ENCODE peak calls at places on chromosomes 1 and 21, in ten cellular contexts. D, M, Q, G, R, Z, L, F, J and E are unnamed samples.

GRCh38 chr1:63124666-63125191 is 197.6 kb upstream of the FOXD3 start:
- DNase-seq in Q (no peak), L (no peak), R (no peak), J (no peak), D (no peak), F (no peak), Z (no peak), M (no peak), G (no peak), E (peak)

GRCh38 chr1:175824079-175824478 is 80.7 kb upstream of the TNR start:
- DNase-seq in L (no peak), G (peak), Q (no peak), F (peak), R (peak), J (no peak), M (no peak), Z (no peak), D (peak), E (no peak)

GRCh38 chr1:222000131-222000530 is 258.2 kb upstream of the DUSP10 start:
- DNase-seq in J (no peak), L (no peak), R (no peak), F (no peak), Z (no peak), G (no peak), Q (no peak), D (no peak), M (no peak), E (no peak)

GRCh38 chr1:207651583-207651982 is 6.7 kb downstream of the CR1L start:
- DNase-seq in L (no peak), D (no peak), M (no peak), Q (no peak), R (no peak), J (no peak), F (no peak), G (no peak), Z (no peak), E (no peak)

GRCh38 chr21:35046880-35047229 is 2.2 kb downstream of the RUNX1 start:
- DNase-seq in D (no peak), L (no peak), Z (peak), J (no peak), Q (no peak), M (no peak), R (no peak), F (no peak), G (no peak), E (no peak)

GRCh38 chr1:234271243-234271606 is 102.0 kb upstream of the COA6 start:
- DNase-seq in R (no peak), F (no peak), Q (no peak), G (no peak), Z (no peak), L (no peak), D (no peak), J (no peak), M (no peak), E (no peak)

GRCh38 chr1:156838972-156839371 is 19.9 kb downstream of the INSRR start:
- DNase-seq in L (no peak), R (peak), F (no peak), G (peak), Z (no peak), D (peak), Q (no peak), M (no peak), J (no peak), E (no peak)

GRCh38 chr1:156896490-156897033 is 3.0 kb downstream of the PEAR1 start:
- DNase-seq in F (no peak), G (no peak), Z (no peak), R (peak), L (no peak), Q (peak), D (no peak), J (no peak), M (peak), E (peak)

GRCh38 chr1:92901699-92902405 is 59.4 kb downstream of the DIPK1A start:
- DNase-seq in J (no peak), Q (no peak), R (no peak), Z (no peak), M (peak), F (no peak), L (no peak), G (no peak), D (no peak), E (no peak)

GRCh38 chr1:34415140-34415539 is 238.4 kb downstream of the C1orf94 start:
- DNase-seq in M (no peak), Z (no peak), R (no peak), Q (no peak), G (no peak), L (no peak), F (no peak), D (no peak), J (no peak), E (no peak)

GRCh38 chr1:248807067-248807737 is 18.5 kb downstream of the SH3BP5L start:
- DNase-seq in Z (no peak), J (no peak), R (peak), G (peak), Q (peak), L (peak), F (peak), D (peak), M (peak), E (no peak)

GRCh38 chr1:99766378-99766800 is at the start of gene FRRS1:
- DNase-seq in Z (peak), R (peak), F (peak), G (peak), Q (peak), L (peak), J (peak), D (peak), M (peak), E (peak)

GRCh38 chr1:22412932-22413727 is 38.5 kb upstream of the ZBTB40 start:
- DNase-seq in J (no peak), Z (no peak), R (no peak), G (peak), L (no peak), M (no peak), F (no peak), Q (no peak), D (peak), E (no peak)

GRCh38 chr21:14120091-14120734 is 90.5 kb downstream of the LIPI start:
- DNase-seq in L (peak), Q (no peak), Z (no peak), R (peak), M (no peak), D (peak), G (peak), F (no peak), J (no peak), E (no peak)

GRCh38 chr1:67464741-67465140 is 34.5 kb upstream of the SERBP1 start:
- DNase-seq in F (no peak), Q (no peak), D (no peak), M (no peak), R (no peak), Z (no peak), G (no peak), J (no peak), L (no peak), E (no peak)

GRCh38 chr1:6497215-6497866 is 5.9 kb upstream of the PLEKHG5 start:
- DNase-seq in Q (peak), G (peak), Z (no peak), D (peak), J (no peak), L (no peak), F (no peak), M (no peak), R (peak), E (no peak)

GRCh38 chr1:33181038-33181861 is 593 bp downstream of the TRIM62 start:
- DNase-seq in M (peak), J (no peak), F (peak), R (peak), D (peak), Q (peak), L (peak), Z (peak), G (peak), E (no peak)

GRCh38 chr1:29033829-29034466 is 89.8 kb downstream of the TMEM200B start:
- DNase-seq in R (peak), Z (no peak), F (no peak), M (no peak), D (no peak), L (no peak), J (no peak), G (peak), Q (no peak), E (peak)

GRCh38 chr1:87348346-87349019 is 19.8 kb downstream of the LMO4 start:
- DNase-seq in R (no peak), J (no peak), M (no peak), Z (no peak), G (no peak), L (no peak), F (no peak), D (no peak), Q (no peak), E (no peak)

GRCh38 chr1:56444960-56445646 is 134.3 kb downstream of the PLPP3 start:
- DNase-seq in L (no peak), D (no peak), G (no peak), Q (no peak), M (no peak), R (no peak), J (no peak), F (no peak), Z (no peak), E (no peak)

GRCh38 chr21:17673261-17674020 is 60.7 kb upstream of the BTG3 start:
- DNase-seq in J (no peak), R (peak), L (no peak), G (no peak), M (no peak), F (no peak), Z (no peak), D (no peak), Q (no peak), E (no peak)

GRCh38 chr1:203555484-203556046 is 61.6 kb downstream of the OPTC start:
- DNase-seq in F (no peak), M (no peak), Q (no peak), G (no peak), Z (no peak), D (no peak), R (no peak), J (no peak), L (no peak), E (no peak)

GRCh38 chr1:58818075-58818474 is 34.2 kb upstream of the JUN start:
- DNase-seq in R (no peak), J (no peak), Q (no peak), M (no peak), G (no peak), Z (no peak), L (no peak), D (no peak), F (no peak), E (peak)

GRCh38 chr1:119453021-119453420 is 38.1 kb downstream of the HSD3B2 start:
- DNase-seq in Q (no peak), D (no peak), G (no peak), Z (no peak), L (no peak), M (no peak), F (no peak), R (no peak), J (no peak), E (no peak)

GRCh38 chr1:19809044-19809750 is 5.9 kb downstream of the RNF186 start:
- DNase-seq in R (peak), D (peak), L (no peak), M (no peak), F (no peak), Q (no peak), Z (no peak), J (no peak), G (peak), E (no peak)

GRCh38 chr1:216997831-216998230 is 274.6 kb upstream of the ESRRG start:
- DNase-seq in G (no peak), J (no peak), D (no peak), Q (no peak), F (no peak), L (no peak), M (no peak), Z (no peak), R (no peak), E (no peak)

GRCh38 chr1:52056937-52057231 is 789 bp downstream of the BTF3L4 start:
- DNase-seq in J (no peak), F (no peak), Z (no peak), R (no peak), M (no peak), L (no peak), G (no peak), Q (no peak), D (no peak), E (no peak)

GRCh38 chr1:68375919-68376318 is 73.8 kb downstream of the RPE65 start:
- DNase-seq in Z (no peak), R (no peak), J (no peak), D (no peak), L (no peak), G (no peak), Q (no peak), F (no peak), M (no peak), E (no peak)

GRCh38 chr21:25385912-25386474 is 221.3 kb downstream of the MRPL39 start:
- DNase-seq in F (no peak), G (peak), Z (no peak), D (peak), Q (no peak), M (no peak), J (no peak), L (no peak), R (peak), E (peak)

GRCh38 chr1:205578780-205579571 is 52.8 kb downstream of the ELK4 start:
- DNase-seq in L (no peak), R (no peak), Q (no peak), D (peak), Z (no peak), G (no peak), M (no peak), F (no peak), J (no peak), E (no peak)

GRCh38 chr21:36753556-36753955 is 54.6 kb downstream of the SIM2 start:
- DNase-seq in G (no peak), J (no peak), Z (no peak), R (no peak), F (no peak), D (no peak), M (no peak), Q (no peak), L (no peak), E (peak)

GRCh38 chr1:59967141-59967697 is 40.6 kb upstream of the CYP2J2 start:
- DNase-seq in R (peak), Q (no peak), M (no peak), D (no peak), L (no peak), G (peak), Z (no peak), J (no peak), F (no peak), E (no peak)

GRCh38 chr1:85137660-85138059 is 63.2 kb downstream of the SYDE2 start:
- DNase-seq in Z (no peak), G (no peak), Q (no peak), D (peak), F (peak), L (no peak), J (no peak), R (no peak), M (peak), E (no peak)

GRCh38 chr1:88681223-88681622 is 2.9 kb upstream of the PKN2 start:
- DNase-seq in Z (no peak), G (no peak), R (no peak), D (no peak), F (no peak), L (no peak), M (no peak), J (no peak), Q (no peak), E (no peak)

GRCh38 chr1:88683516-88683847 is 591 bp upstream of the PKN2 start:
- DNase-seq in D (peak), J (no peak), Z (no peak), G (peak), L (no peak), M (peak), F (peak), R (no peak), Q (peak), E (no peak)

GRCh38 chr1:88685239-88685604 is 1.1 kb downstream of the PKN2 start:
- DNase-seq in D (no peak), M (no peak), F (no peak), L (no peak), R (no peak), G (no peak), Z (no peak), J (no peak), Q (no peak), E (no peak)

GRCh38 chr1:88684482-88685238 is 587 bp downstream of the PKN2 start:
- DNase-seq in Z (no peak), M (peak), G (peak), Q (peak), R (peak), J (no peak), L (no peak), F (peak), D (peak), E (no peak)

GRCh38 chr1:88683848-88684481 is at the start of gene PKN2:
- DNase-seq in M (peak), Z (peak), R (peak), J (peak), G (peak), F (peak), D (peak), L (peak), Q (peak), E (peak)
- TF ChIP-seq CTCF in M (peak), Z (no peak), R (no peak), J (peak), G (peak), F (no peak), D (peak), L (no peak), Q (peak), E (peak)

DNA sequence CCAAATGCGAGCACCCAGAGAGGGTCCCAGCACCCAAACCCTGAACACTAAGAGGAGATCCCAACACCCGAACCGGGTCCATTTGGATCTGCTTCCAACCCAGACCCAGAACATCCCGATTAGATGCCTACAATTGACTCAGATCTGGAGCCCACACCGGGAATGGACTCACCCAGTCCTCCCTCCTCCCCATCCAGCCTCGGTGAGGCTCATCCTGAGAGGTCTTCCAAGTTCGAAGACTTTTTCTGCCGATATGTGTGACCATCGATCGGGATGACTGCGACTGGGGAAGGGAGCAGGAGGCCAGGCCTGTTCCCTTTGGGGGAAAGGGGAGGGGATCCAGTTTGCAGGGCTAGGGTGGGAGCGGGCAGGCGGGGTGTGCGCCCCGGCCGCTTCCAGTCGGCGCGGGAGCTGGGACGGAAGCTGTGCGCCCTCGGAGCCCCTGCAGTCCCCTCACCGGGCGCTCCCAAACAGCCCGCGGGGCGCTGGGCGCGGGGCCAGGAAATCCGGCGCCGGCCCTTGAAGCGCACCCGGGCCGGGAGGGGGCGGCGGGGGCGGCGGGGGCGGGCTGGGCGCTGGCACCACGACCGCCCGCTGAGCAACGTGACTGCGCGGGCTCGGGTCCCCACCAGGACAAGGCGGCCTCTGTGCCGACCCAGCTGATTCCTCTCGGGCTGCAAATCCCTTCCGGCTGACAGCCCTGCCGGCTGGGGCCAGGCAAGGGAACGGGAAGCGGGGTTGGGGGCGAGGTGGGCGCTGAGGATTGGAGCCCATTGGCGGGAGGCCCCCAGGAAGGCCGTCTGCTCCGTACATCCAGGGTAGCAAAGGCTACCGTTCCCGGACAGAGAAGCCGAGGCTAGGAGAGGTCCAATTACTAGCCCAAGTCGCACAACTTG is 104.0 kb downstream of the EBNA1BP2 start:
- DNase-seq in F (no peak), L (no peak), G (no peak), M (no peak), Z (no peak), R (peak), D (no peak), J (no peak), Q (peak), E (no peak)
- H3K4me3 ChIP-seq in F (peak), L (no peak), G (no peak), M (peak), Z (peak), R (no peak), D (no peak), J (peak), Q (peak), E (peak)

GRCh38 chr1:21257431-21258135 is 32.7 kb downstream of the ECE1 start:
- DNase-seq in Z (no peak), D (no peak), R (no peak), G (no peak), F (no peak), J (no peak), L (no peak), M (no peak), Q (no peak), E (no peak)
- H3K27ac ChIP-seq in Z (no peak), D (peak), R (no peak), G (no peak), F (no peak), J (peak), L (no peak), M (no peak), Q (no peak), E (no peak)

DNA sequence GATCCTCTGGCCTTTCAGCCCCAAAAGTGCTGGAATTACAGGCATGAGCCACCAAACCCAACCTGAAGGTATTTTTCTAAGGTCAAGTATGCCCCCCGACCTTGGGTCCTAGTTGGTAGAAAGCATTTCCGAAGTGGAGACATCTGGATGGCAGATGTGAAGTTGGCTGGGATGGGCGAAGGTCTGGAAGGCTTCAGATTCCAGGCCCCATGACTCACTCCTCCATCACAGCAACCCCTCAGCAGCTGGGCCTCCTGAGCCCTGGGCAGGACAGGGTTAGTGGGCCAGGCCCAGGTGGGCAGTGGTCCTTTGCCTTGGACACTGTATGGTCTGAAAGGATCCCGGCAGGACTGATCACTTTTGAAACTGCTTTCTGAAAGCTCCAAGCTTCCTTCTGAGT is 23.3 kb downstream of the NAV1 start:
- DNase-seq in F (no peak), Z (no peak), G (no peak), D (no peak), M (peak), J (no peak), R (no peak), Q (no peak), L (no peak), E (peak)
- TF ChIP-seq CTCF in F (no peak), Z (no peak), G (no peak), D (no peak), M (no peak), J (no peak), R (no peak), Q (no peak), L (no peak), E (no peak)

GRCh38 chr1:44420535-44420934 is 15.5 kb downstream of the RNF220 start:
- DNase-seq in F (no peak), R (no peak), J (no peak), Q (no peak), G (no peak), D (no peak), M (no peak), L (no peak), Z (no peak), E (no peak)

GRCh38 chr1:44416408-44416807 is 11.4 kb downstream of the RNF220 start:
- DNase-seq in L (no peak), Z (no peak), Q (no peak), D (no peak), J (no peak), F (no peak), G (no peak), R (no peak), M (no peak), E (no peak)

GRCh38 chr1:44413740-44414139 is 8.7 kb downstream of the RNF220 start:
- DNase-seq in Q (no peak), R (no peak), Z (no peak), F (no peak), D (no peak), J (no peak), L (no peak), G (no peak), M (no peak), E (no peak)

GRCh38 chr1:44418022-44418673 is 13.1 kb downstream of the RNF220 start:
- DNase-seq in L (no peak), F (no peak), Z (no peak), J (no peak), R (peak), D (no peak), M (peak), Q (no peak), G (peak), E (no peak)

DNA sequence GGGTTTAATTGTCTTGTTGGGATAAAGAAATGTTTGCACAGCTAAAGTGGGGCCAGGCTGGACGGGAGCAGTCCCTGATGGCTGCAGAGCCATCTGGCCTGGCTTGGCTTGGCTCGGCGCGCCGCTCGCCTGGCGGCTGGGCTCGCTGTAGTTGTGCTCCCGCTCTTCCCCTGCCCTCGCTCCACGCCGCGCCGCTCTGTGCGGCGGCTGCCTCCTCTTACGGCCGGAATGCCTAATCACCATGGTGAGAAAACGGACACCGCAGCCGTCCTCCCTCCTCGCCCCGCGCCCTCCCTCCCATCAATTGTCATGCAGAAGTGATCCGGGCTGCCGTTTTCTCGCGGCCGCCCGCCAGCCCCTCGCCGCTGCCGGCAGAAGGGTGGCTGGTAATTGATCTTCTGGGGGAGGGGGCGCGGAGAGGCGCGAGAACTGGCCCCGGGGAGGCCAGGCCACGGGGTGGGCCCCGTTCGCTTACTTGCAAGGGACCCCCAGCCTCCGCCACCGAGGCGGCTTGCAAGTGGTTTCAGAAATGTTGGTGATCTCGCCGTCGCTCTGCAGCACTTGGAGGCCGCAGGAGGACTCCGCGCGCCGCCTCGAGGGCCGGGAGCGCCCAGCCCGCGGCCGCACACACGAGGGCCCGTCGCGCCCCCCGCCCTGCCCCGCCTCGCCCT is 12.4 kb downstream of the RNF220 start:
- DNase-seq in Z (no peak), D (no peak), R (peak), F (no peak), M (peak), Q (no peak), J (no peak), L (no peak), G (peak), E (no peak)
- H3K4me3 ChIP-seq in Z (peak), D (no peak), R (peak), F (peak), M (peak), Q (peak), J (peak), L (no peak), G (peak), E (no peak)